ENCODE peak calls at places on chromosomes 2 and 18, in ten cellular contexts. K is body of pancreas, Q is sigmoid colon, M is thyroid gland, A is K562, V is stomach, U is IMR-90, I is A549, S is HCT116, R is tibial nerve. C is an unnamed sample.

GRCh38 chr2:120508581-120509041 is 162.7 kb downstream of the INHBB start:
- DNase-seq in K (no peak), Q (peak; percentile 27), M (no peak), A (no peak), V (peak; percentile 40), U (no peak), I (no peak), S (no peak), R (no peak), C (no peak)

GRCh38 chr2:80288576-80288975 is 16.0 kb downstream of the LRRTM1 start:
- DNase-seq in K (no peak), Q (peak; percentile 66), M (peak; percentile 76), A (peak; percentile 18), V (no peak), U (no peak), I (no peak), S (no peak), R (no peak), C (no peak)

GRCh38 chr18:48011926-48012469 is 81.5 kb upstream of the SMAD2 start:
- DNase-seq in K (no peak), Q (no peak), M (no peak), A (no peak), V (no peak), U (no peak), I (no peak), S (no peak), R (no peak), C (no peak)

GRCh38 chr2:203673933-203674332 is 32.5 kb upstream of the CD28 start:
- DNase-seq in K (peak; percentile 38), Q (no peak), M (no peak), A (no peak), V (no peak), U (no peak), I (no peak), S (no peak), R (no peak), C (no peak)

GRCh38 chr2:85846411-85846810 is 42.4 kb downstream of the ST3GAL5 start:
- DNase-seq in K (no peak), Q (no peak), M (no peak), A (no peak), V (no peak), U (peak; percentile 91), I (no peak), S (no peak), R (no peak), C (no peak)

GRCh38 chr18:3499498-3499897 is 49.5 kb downstream of the TGIF1 start:
- DNase-seq in K (no peak), Q (no peak), M (no peak), A (no peak), V (no peak), U (no peak), I (no peak), S (no peak), R (no peak), C (no peak)

GRCh38 chr2:182650704-182651103 is 65.4 kb upstream of the DNAJC10 start:
- DNase-seq in K (no peak), Q (no peak), M (no peak), A (peak; percentile 34), V (no peak), U (peak; percentile 76), I (peak; percentile 53), S (peak; percentile 40), R (no peak), C (no peak)

GRCh38 chr2:74530239-74531161 is 767 bp downstream of the HTRA2 start:
- DNase-seq in K (peak; percentile 37), Q (no peak), M (peak; percentile 26), A (peak; percentile 96), V (peak; percentile 41), U (peak; percentile 52), I (no peak), S (no peak), R (no peak), C (no peak)

GRCh38 chr18:79530821-79531220 is 135.1 kb downstream of the NFATC1 start:
- DNase-seq in K (no peak), Q (peak; percentile 60), M (no peak), A (no peak), V (no peak), U (no peak), I (no peak), S (no peak), R (peak; percentile 11), C (peak; percentile 23)

GRCh38 chr2:68824831-68825230 is 46.4 kb downstream of the BMP10 start:
- DNase-seq in K (no peak), Q (no peak), M (peak; percentile 18), A (no peak), V (no peak), U (peak; percentile 71), I (no peak), S (no peak), R (no peak), C (no peak)

GRCh38 chr2:28544405-28544914 is 48.6 kb downstream of the PLB1 start:
- DNase-seq in K (no peak), Q (peak; percentile 20), M (no peak), A (peak; percentile 20), V (no peak), U (no peak), I (no peak), S (no peak), R (no peak), C (no peak)

GRCh38 chr2:44642123-44642857 is 280.5 kb downstream of the CAMKMT start:
- DNase-seq in K (no peak), Q (no peak), M (no peak), A (no peak), V (no peak), U (no peak), I (no peak), S (no peak), R (no peak), C (no peak)

GRCh38 chr2:119279666-119280065 is 56.0 kb downstream of the STEAP3 start:
- DNase-seq in K (no peak), Q (no peak), M (no peak), A (peak; percentile 22), V (peak; percentile 46), U (no peak), I (no peak), S (no peak), R (no peak), C (no peak)

GRCh38 chr18:48806551-48807261 is 144.1 kb downstream of the SMAD7 start:
- DNase-seq in K (no peak), Q (peak; percentile 46), M (peak; percentile 63), A (no peak), V (peak; percentile 13), U (no peak), I (no peak), S (peak; percentile 12), R (no peak), C (peak; percentile 40)

GRCh38 chr2:133674433-133675331 is 106.4 kb upstream of the NCKAP5 start:
- DNase-seq in K (peak; percentile 53), Q (peak; percentile 65), M (peak; percentile 63), A (no peak), V (peak; percentile 74), U (peak; percentile 90), I (peak; percentile 43), S (no peak), R (peak; percentile 30), C (peak; percentile 63)

GRCh38 chr18:8988262-8988871 is 114.1 kb upstream of the NDUFV2 start:
- DNase-seq in K (peak; percentile 68), Q (peak; percentile 80), M (peak; percentile 62), A (peak; percentile 84), V (peak; percentile 59), U (peak; percentile 69), I (peak; percentile 65), S (peak; percentile 52), R (no peak), C (peak; percentile 67)

GRCh38 chr2:25639696-25640095 is 33.7 kb downstream of the DTNB start:
- DNase-seq in K (no peak), Q (no peak), M (no peak), A (no peak), V (no peak), U (no peak), I (no peak), S (no peak), R (no peak), C (no peak)

GRCh38 chr2:40208478-40208877 is 243.4 kb downstream of the SLC8A1 start:
- DNase-seq in K (no peak), Q (no peak), M (no peak), A (no peak), V (no peak), U (no peak), I (no peak), S (no peak), R (no peak), C (no peak)

GRCh38 chr18:448116-448515 is 52.4 kb downstream of the COLEC12 start:
- DNase-seq in K (no peak), Q (no peak), M (no peak), A (no peak), V (no peak), U (peak; percentile 22), I (no peak), S (no peak), R (no peak), C (no peak)
- H3K27ac ChIP-seq in K (peak overlapping the region; percentile 88), Q (no peak overlapping the region), M (no peak overlapping the region), A (no peak overlapping the region), V (no peak overlapping the region), U (no peak overlapping the region), I (no peak overlapping the region), S (no peak overlapping the region), R (peak overlapping the region; percentile 6), C (no peak overlapping the region)

DNA sequence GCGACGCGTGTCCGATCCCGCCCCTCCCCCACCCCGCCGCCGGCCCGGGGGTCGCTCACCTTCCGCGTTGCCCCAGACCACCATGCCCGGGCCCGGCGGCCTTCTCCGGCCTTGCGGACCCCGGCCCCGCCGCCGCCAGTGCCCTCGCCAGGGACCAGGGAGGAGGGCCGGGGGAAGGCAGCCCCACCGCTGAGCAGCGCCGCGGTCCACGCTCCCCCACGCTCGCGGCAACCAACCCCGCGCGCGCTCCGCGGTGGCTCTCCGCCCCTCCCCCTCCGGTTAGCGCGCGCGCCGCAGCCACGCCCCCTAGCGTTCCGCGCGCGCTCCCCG is at the start of gene REV1:
- DNase-seq in K (no peak), Q (no peak), M (no peak), A (no peak), V (no peak), U (no peak), I (no peak), S (no peak), R (no peak), C (no peak)
- TF ChIP-seq POLR2A in K (peak; percentile 33), Q (no peak), M (peak; percentile 75), A (no peak), V (no peak), U (no peak), I (peak; percentile 37), S (peak; percentile 27), R (no peak), C (no peak)

DNA sequence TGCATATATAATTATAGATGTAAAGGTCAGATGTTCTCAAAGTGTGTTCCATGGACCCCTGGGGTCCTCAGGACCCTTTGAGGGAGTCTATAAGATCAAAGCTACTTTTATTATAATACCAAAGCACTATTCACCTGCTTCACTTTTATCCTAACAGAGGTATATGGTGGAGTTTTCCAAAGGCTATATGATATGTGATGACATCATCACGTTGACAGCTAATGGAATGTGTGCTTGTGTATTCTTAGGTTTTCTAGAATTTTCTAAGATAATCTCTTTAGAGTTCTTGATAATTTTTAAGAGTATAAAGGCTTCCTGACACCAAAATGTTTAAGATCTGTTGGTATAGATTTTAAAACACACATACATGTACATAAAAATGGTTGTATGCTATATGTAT is 10.4 kb upstream of the ALK start:
- DNase-seq in K (no peak), Q (no peak), M (no peak), A (no peak), V (no peak), U (no peak), I (no peak), S (no peak), R (no peak), C (no peak)
- H3K27ac ChIP-seq in K (no peak overlapping the region), Q (no peak overlapping the region), M (no peak overlapping the region), A (no peak overlapping the region), V (no peak overlapping the region), U (no peak overlapping the region), I (no peak overlapping the region), S (no peak overlapping the region), R (no peak overlapping the region), C (no peak overlapping the region)

GRCh38 chr2:241112592-241112991 is 10.5 kb upstream of the MTERF4 start:
- DNase-seq in K (no peak), Q (peak; percentile 13), M (no peak), A (no peak), V (no peak), U (no peak), I (no peak), S (no peak), R (no peak), C (no peak)
- TF ChIP-seq POLR2A in K (no peak), Q (no peak), M (no peak), A (no peak), V (no peak), U (no peak), I (no peak), S (no peak), R (no peak), C (no peak)